ENCODE peak calls at places on chromosomes 7 and 10, in seven cellular contexts. N is RWPE1, R is PC-9, J is cardiac muscle cell, I is nephron progenitor cell, B is K562, C is GM12878. M is an unnamed sample.

GRCh38 chr10:67861750-67862460 is 22.6 kb upstream of the SIRT1 start:
- DNase-seq in N (no peak), R (no peak), J (no peak), I (no peak), B (no peak), C (no peak), M (no peak)

GRCh38 chr10:94423627-94424026 is 21.3 kb downstream of the TBC1D12 start:
- DNase-seq in N (no peak), R (no peak), J (no peak), I (no peak), B (no peak), C (no peak), M (no peak)

GRCh38 chr7:123431075-123431614 is 103.2 kb downstream of the IQUB start:
- DNase-seq in N (no peak), R (no peak), J (no peak), I (no peak), B (no peak), C (no peak), M (no peak)

GRCh38 chr10:46268076-46268881 is 18.5 kb upstream of the ANTXRL start:
- DNase-seq in N (no peak), R (no peak), J (no peak), I (no peak), B (no peak), C (peak; percentile 25), M (no peak)

GRCh38 chr7:38374507-38374906 is 101.1 kb upstream of the TARP start:
- DNase-seq in N (no peak), R (no peak), J (peak; percentile 58), I (peak; percentile 62), B (peak; percentile 55), C (no peak), M (peak; percentile 47)

GRCh38 chr10:32938554-32939061 is 19.4 kb downstream of the ITGB1 start:
- DNase-seq in N (no peak), R (no peak), J (peak; percentile 44), I (no peak), B (no peak), C (no peak), M (peak; percentile 55)

GRCh38 chr10:113167702-113168101 is 217.7 kb downstream of the TCF7L2 start:
- DNase-seq in N (no peak), R (no peak), J (no peak), I (no peak), B (no peak), C (no peak), M (no peak)

GRCh38 chr10:46555713-46556514 is 544 bp downstream of the GPRIN2 start:
- DNase-seq in N (no peak), R (peak; percentile 31), J (peak; percentile 37), I (peak; percentile 75), B (no peak), C (no peak), M (peak; percentile 54)

GRCh38 chr10:71252195-71252594 is 39.8 kb downstream of the UNC5B start:
- DNase-seq in N (no peak), R (peak; percentile 79), J (no peak), I (no peak), B (no peak), C (no peak), M (no peak)

GRCh38 chr7:157689269-157690057 is 352.7 kb downstream of the DNAJB6 start:
- DNase-seq in N (no peak), R (no peak), J (no peak), I (peak; percentile 47), B (no peak), C (no peak), M (no peak)

GRCh38 chr7:81075150-81075549 is 156.3 kb upstream of the SEMA3C start:
- DNase-seq in N (peak; percentile 77), R (peak; percentile 39), J (no peak), I (no peak), B (no peak), C (no peak), M (no peak)

GRCh38 chr7:64876792-64877713 is 26.0 kb upstream of the ZNF273 start:
- DNase-seq in N (peak; percentile 55), R (no peak), J (peak; percentile 76), I (peak; percentile 69), B (no peak), C (no peak), M (no peak)

GRCh38 chr7:155212301-155213015 is 85.2 kb upstream of the INSIG1 start:
- DNase-seq in N (no peak), R (no peak), J (no peak), I (no peak), B (no peak), C (no peak), M (no peak)

GRCh38 chr7:51732951-51733350 is 416.3 kb upstream of the COBL start:
- DNase-seq in N (no peak), R (no peak), J (no peak), I (no peak), B (no peak), C (no peak), M (no peak)

GRCh38 chr10:77463499-77463898 is 174.1 kb downstream of the KCNMA1 start:
- DNase-seq in N (no peak), R (no peak), J (no peak), I (no peak), B (no peak), C (no peak), M (no peak)

GRCh38 chr7:43584200-43584586 is 1.3 kb downstream of the STK17A start:
- DNase-seq in N (no peak), R (peak; percentile 89), J (peak; percentile 9), I (no peak), B (no peak), C (no peak), M (peak; percentile 54)

GRCh38 chr10:24847476-24847875 is 104.9 kb downstream of the PRTFDC1 start:
- DNase-seq in N (no peak), R (no peak), J (no peak), I (no peak), B (no peak), C (no peak), M (no peak)

GRCh38 chr10:105952153-105952552 is 1212.4 kb downstream of the SORCS1 start:
- DNase-seq in N (peak; percentile 51), R (no peak), J (peak; percentile 77), I (peak; percentile 16), B (no peak), C (peak; percentile 59), M (no peak)
- TF ChIP-seq CTCF in N (no peak), R (no peak), J (no peak), I (no peak), B (no peak), C (no peak), M (no peak)

DNA sequence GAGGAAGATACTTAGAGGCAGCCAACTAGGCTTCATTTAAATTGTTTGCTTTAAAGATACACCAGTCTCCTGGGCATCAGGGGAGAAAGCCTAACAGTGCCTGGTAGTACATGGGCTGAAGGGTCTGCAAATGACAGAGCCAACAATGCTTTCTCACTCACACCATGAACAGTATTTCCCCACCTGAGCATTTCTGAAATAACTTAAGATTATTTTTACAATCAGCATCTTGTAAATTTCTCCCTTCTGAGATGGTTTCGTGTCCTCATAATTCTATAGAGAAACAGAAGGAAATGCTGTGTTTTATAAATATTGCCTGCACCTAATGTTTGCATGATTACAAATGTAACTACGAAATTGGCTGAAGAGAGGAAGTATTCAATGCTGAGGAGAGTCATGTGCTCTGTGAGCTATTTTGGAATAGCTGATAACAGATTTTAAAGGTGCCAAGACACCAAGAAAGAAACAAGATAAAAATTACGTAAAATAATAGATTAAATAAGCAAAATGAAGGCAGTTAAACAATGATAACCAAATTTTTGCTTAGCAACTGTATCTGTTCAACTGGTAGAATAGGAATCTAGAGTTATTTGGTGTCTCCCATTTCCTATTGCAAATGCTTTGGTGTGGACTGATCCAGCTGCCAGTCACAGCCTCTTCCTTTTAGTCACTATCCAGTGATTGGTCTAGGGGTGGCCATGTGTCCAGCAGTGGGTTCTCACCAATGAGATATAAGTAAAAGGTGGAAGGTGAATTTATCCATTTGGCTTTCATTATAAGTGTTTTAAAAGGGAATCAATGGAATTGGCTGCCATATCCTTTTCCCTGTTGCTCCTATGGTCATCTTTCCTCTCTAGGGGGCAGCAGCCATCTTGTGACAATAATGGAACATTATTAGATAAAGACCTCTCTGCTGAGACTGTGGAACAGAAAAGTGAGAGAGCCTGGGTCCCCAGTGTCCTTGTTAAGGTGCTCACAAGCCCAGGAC is 167.9 kb upstream of the SLC26A5 start:
- DNase-seq in N (no peak), R (no peak), J (peak; percentile 38), I (no peak), B (peak; percentile 16), C (no peak), M (no peak)
- TF ChIP-seq CTCF in N (no peak), R (peak; percentile 46), J (peak; percentile 30), I (no peak), B (peak; percentile 68), C (peak; percentile 5), M (no peak)

GRCh38 chr10:13612654-13613373 is 26.0 kb downstream of the PRPF18 start:
- DNase-seq in N (no peak), R (no peak), J (no peak), I (no peak), B (no peak), C (no peak), M (no peak)

GRCh38 chr10:13615650-13616049 is 28.9 kb downstream of the PRPF18 start:
- DNase-seq in N (no peak), R (no peak), J (no peak), I (peak; percentile 20), B (no peak), C (no peak), M (no peak)

GRCh38 chr10:13614530-13615332 is 28.0 kb downstream of the PRPF18 start:
- DNase-seq in N (peak; percentile 66), R (peak; percentile 79), J (peak; percentile 9), I (peak; percentile 41), B (no peak), C (no peak), M (no peak)

GRCh38 chr10:13617146-13617545 is 30.4 kb downstream of the PRPF18 start:
- DNase-seq in N (no peak), R (no peak), J (no peak), I (no peak), B (no peak), C (no peak), M (no peak)

GRCh38 chr10:13613519-13613918 is 26.8 kb downstream of the PRPF18 start:
- DNase-seq in N (peak; percentile 13), R (no peak), J (peak; percentile 20), I (no peak), B (no peak), C (no peak), M (no peak)
- TF ChIP-seq CTCF in N (no peak), R (peak; percentile 64), J (peak; percentile 51), I (peak; percentile 27), B (peak; percentile 16), C (peak; percentile 7), M (peak; percentile 27)

GRCh38 chr7:50679218-50680007 is 103.3 kb downstream of the GRB10 start:
- DNase-seq in N (peak; percentile 53), R (peak; percentile 59), J (peak; percentile 42), I (no peak), B (no peak), C (no peak), M (no peak)
- TF ChIP-seq CTCF in N (peak; percentile 45), R (peak; percentile 74), J (peak; percentile 27), I (peak; percentile 20), B (peak; percentile 40), C (peak; percentile 29), M (no peak)

DNA sequence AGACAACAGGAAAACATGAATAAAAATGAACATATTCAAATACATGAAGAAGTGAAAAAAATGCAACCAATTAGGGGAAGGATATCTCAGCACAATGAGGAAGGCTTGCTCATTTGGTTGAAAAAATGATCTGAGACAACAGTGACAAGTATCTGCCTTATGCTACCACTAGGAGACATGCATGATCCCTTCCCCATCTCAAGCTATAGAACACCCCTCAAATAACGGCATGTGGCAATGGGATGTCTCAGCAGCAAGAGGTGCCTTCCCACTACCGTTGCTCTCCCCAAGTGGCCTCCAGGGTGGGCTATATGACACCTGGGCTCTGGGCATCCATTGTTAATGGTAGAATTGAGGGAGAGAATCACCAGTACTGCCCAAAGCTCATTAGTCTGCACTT is 98.1 kb upstream of the RSU1 start:
- DNase-seq in N (no peak), R (no peak), J (no peak), I (no peak), B (no peak), C (no peak), M (no peak)
- TF ChIP-seq CTCF in N (no peak), R (no peak), J (no peak), I (no peak), B (peak; percentile 16), C (peak; percentile 4), M (no peak)